ENCODE peak calls at places on chromosomes 11 and 22, in eight cellular contexts. One of them, this sample, is unnamed.
A peak's percentile ranks its signal among the peaks of the same experiment; 100 is the strongest.

GRCh38 chr11:60175860-60176275 is 7.0 kb downstream of the MS4A6A start:
- DNase-seq in spleen: no peak
- DNase-seq in HCT116: no peak
- DNase-seq in thoracic aorta: no peak
- DNase-seq in transverse colon: no peak
- DNase-seq in MM.1S: no peak
- DNase-seq in heart left ventricle: no peak
- DNase-seq in pancreas: no peak
- DNase-seq in this sample: no peak

GRCh38 chr11:118338637-118339061 is 3.9 kb downstream of the CD3D start:
- DNase-seq in heart left ventricle: no peak
- DNase-seq in pancreas: no peak
- DNase-seq in transverse colon: peak; percentile 63
- DNase-seq in thoracic aorta: no peak
- DNase-seq in HCT116: no peak
- DNase-seq in MM.1S: no peak
- DNase-seq in spleen: peak; percentile 85
- DNase-seq in this sample: no peak

GRCh38 chr11:119910056-119910455 is 181.1 kb upstream of the NECTIN1 start:
- DNase-seq in HCT116: no peak
- DNase-seq in pancreas: no peak
- DNase-seq in heart left ventricle: no peak
- DNase-seq in transverse colon: peak; percentile 74
- DNase-seq in MM.1S: no peak
- DNase-seq in spleen: no peak
- DNase-seq in thoracic aorta: no peak
- DNase-seq in this sample: no peak

GRCh38 chr22:35394011-35394312 is 6.0 kb upstream of the MCM5 start:
- DNase-seq in spleen: no peak
- DNase-seq in transverse colon: no peak
- DNase-seq in MM.1S: no peak
- DNase-seq in thoracic aorta: no peak
- DNase-seq in HCT116: no peak
- DNase-seq in heart left ventricle: no peak
- DNase-seq in pancreas: no peak
- DNase-seq in this sample: no peak

GRCh38 chr11:93542753-93543246 is 391 bp downstream of the SMCO4 start:
- DNase-seq in HCT116: no peak
- DNase-seq in spleen: peak; percentile 89
- DNase-seq in transverse colon: peak; percentile 55
- DNase-seq in heart left ventricle: peak; percentile 35
- DNase-seq in thoracic aorta: no peak
- DNase-seq in MM.1S: peak; percentile 42
- DNase-seq in pancreas: peak; percentile 84
- DNase-seq in this sample: no peak

GRCh38 chr11:12066056-12066798 is 44.2 kb upstream of the MICAL2 start:
- DNase-seq in MM.1S: no peak
- DNase-seq in transverse colon: peak; percentile 38
- DNase-seq in heart left ventricle: no peak
- DNase-seq in HCT116: peak; percentile 93
- DNase-seq in pancreas: no peak
- DNase-seq in spleen: no peak
- DNase-seq in thoracic aorta: peak; percentile 49
- DNase-seq in this sample: peak; percentile 91

GRCh38 chr11:12692238-12693074 is 18.2 kb downstream of the TEAD1 start:
- DNase-seq in HCT116: peak; percentile 60
- DNase-seq in pancreas: peak; percentile 94
- DNase-seq in heart left ventricle: peak; percentile 92
- DNase-seq in MM.1S: no peak
- DNase-seq in transverse colon: peak; percentile 92
- DNase-seq in spleen: no peak
- DNase-seq in thoracic aorta: peak; percentile 38
- DNase-seq in this sample: peak; percentile 46

GRCh38 chr11:19558189-19558986 is 154.2 kb upstream of the NAV2 start:
- DNase-seq in MM.1S: no peak
- DNase-seq in transverse colon: no peak
- DNase-seq in spleen: no peak
- DNase-seq in thoracic aorta: no peak
- DNase-seq in pancreas: no peak
- DNase-seq in heart left ventricle: no peak
- DNase-seq in HCT116: no peak
- DNase-seq in this sample: no peak

GRCh38 chr22:40567106-40567505 is 69.4 kb downstream of the MRTFA start:
- DNase-seq in spleen: no peak
- DNase-seq in thoracic aorta: no peak
- DNase-seq in heart left ventricle: no peak
- DNase-seq in HCT116: no peak
- DNase-seq in MM.1S: no peak
- DNase-seq in pancreas: no peak
- DNase-seq in transverse colon: no peak
- DNase-seq in this sample: no peak

GRCh38 chr11:118953265-118953664 is 2.8 kb upstream of the UPK2 start:
- DNase-seq in HCT116: no peak
- DNase-seq in heart left ventricle: no peak
- DNase-seq in transverse colon: no peak
- DNase-seq in pancreas: no peak
- DNase-seq in MM.1S: no peak
- DNase-seq in spleen: peak; percentile 25
- DNase-seq in thoracic aorta: no peak
- DNase-seq in this sample: no peak

GRCh38 chr11:19767691-19768151 is 55.1 kb downstream of the NAV2 start:
- DNase-seq in MM.1S: no peak
- DNase-seq in thoracic aorta: no peak
- DNase-seq in pancreas: no peak
- DNase-seq in HCT116: no peak
- DNase-seq in heart left ventricle: no peak
- DNase-seq in transverse colon: no peak
- DNase-seq in spleen: no peak
- DNase-seq in this sample: no peak

GRCh38 chr11:66317322-66317765 is 500 bp upstream of the CD248 start:
- DNase-seq in pancreas: no peak
- DNase-seq in HCT116: no peak
- DNase-seq in transverse colon: no peak
- DNase-seq in heart left ventricle: no peak
- DNase-seq in thoracic aorta: no peak
- DNase-seq in spleen: peak; percentile 87
- DNase-seq in MM.1S: no peak
- DNase-seq in this sample: no peak

DNA sequence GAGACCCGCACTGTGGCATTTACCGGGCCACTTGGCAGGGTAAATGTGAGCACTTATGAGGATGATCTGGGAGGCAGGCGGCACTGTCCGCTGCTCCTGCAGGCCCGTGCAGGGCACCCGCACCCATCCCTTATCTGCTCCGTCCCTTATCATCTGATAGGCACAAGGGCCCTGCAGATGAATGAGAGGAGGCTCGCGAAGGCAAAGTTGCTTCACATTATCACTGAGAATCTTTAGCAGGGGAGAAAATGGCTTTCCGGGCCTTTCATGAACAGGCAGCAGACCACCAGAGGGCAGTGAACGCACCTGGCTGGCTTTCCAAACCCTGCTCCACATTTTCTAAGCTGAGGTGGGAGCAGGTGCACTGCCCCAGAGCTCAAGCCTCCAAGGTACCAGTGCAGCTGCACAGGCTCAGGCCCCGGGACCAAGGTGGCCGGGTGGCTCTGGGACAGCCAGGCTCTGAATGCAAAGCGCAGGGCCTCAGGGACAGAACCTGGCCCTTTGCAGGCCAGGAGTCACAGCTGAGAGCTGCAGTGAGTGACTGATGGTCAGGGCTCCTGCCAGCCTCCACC is 165.6 kb downstream of the SHANK2 start:
- DNase-seq in HCT116: no peak
- DNase-seq in MM.1S: no peak
- DNase-seq in transverse colon: no peak
- DNase-seq in spleen: no peak
- DNase-seq in heart left ventricle: no peak
- DNase-seq in thoracic aorta: no peak
- DNase-seq in pancreas: no peak
- DNase-seq in this sample: no peak
- TF ChIP-seq CTCF in HCT116: peak; percentile 52
- TF ChIP-seq CTCF in MM.1S: peak; percentile 39
- TF ChIP-seq CTCF in transverse colon: peak; percentile 8
- TF ChIP-seq CTCF in spleen: peak; percentile 19
- TF ChIP-seq CTCF in heart left ventricle: peak; percentile 47
- TF ChIP-seq CTCF in thoracic aorta: no peak
- TF ChIP-seq CTCF in pancreas: peak; percentile 9
- TF ChIP-seq CTCF in this sample: peak; percentile 56

GRCh38 chr11:122153746-122154145 is 37.7 kb upstream of the BLID start:
- DNase-seq in pancreas: no peak
- DNase-seq in spleen: no peak
- DNase-seq in thoracic aorta: no peak
- DNase-seq in MM.1S: peak; percentile 66
- DNase-seq in HCT116: no peak
- DNase-seq in transverse colon: no peak
- DNase-seq in heart left ventricle: no peak
- DNase-seq in this sample: no peak
- H3K4me3 ChIP-seq in pancreas: no peak overlapping the region
- H3K4me3 ChIP-seq in spleen: no peak overlapping the region
- H3K4me3 ChIP-seq in thoracic aorta: peak overlapping the region; percentile 73
- H3K4me3 ChIP-seq in MM.1S: no peak overlapping the region
- H3K4me3 ChIP-seq in HCT116: no peak overlapping the region
- H3K4me3 ChIP-seq in transverse colon: no peak overlapping the region
- H3K4me3 ChIP-seq in heart left ventricle: no peak overlapping the region
- H3K4me3 ChIP-seq in this sample: no peak overlapping the region

DNA sequence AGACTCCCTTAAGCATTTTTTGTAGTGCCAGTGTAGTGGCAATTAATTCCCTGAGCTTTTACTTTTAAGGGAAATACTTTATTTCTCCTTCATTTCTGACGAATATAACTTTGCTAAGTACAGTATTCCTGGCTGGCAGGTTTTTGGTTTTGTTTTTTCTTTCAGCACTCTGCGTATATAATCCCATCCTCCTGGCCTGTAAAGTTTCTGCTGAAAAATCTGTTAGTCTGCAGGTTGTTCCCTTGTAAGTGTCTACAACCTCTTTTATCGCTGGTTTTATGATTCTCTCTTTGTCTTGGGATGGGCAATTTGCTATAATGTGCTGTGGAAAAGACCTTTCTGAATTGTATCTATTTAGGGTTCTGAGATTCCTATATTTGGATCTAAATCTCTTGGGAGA is 56.0 kb downstream of the KCNQ1OT1 start:
- DNase-seq in HCT116: no peak
- DNase-seq in thoracic aorta: no peak
- DNase-seq in pancreas: no peak
- DNase-seq in spleen: no peak
- DNase-seq in transverse colon: no peak
- DNase-seq in MM.1S: no peak
- DNase-seq in heart left ventricle: no peak
- DNase-seq in this sample: no peak
- H3K27me3 ChIP-seq in HCT116: no peaks in the 10 kb centered on the region
- H3K27me3 ChIP-seq in thoracic aorta: no peaks in the 10 kb centered on the region
- H3K27me3 ChIP-seq in pancreas: no peaks in the 10 kb centered on the region
- H3K27me3 ChIP-seq in spleen: no peaks in the 10 kb centered on the region
- H3K27me3 ChIP-seq in transverse colon: no peaks in the 10 kb centered on the region
- H3K27me3 ChIP-seq in MM.1S: no peaks in the 10 kb centered on the region
- H3K27me3 ChIP-seq in heart left ventricle: no peaks in the 10 kb centered on the region
- H3K27me3 ChIP-seq in this sample: no peaks in the 10 kb centered on the region

GRCh38 chr22:19897726-19898515 is 43.2 kb upstream of the GNB1L start:
- DNase-seq in transverse colon: no peak
- DNase-seq in heart left ventricle: no peak
- DNase-seq in thoracic aorta: no peak
- DNase-seq in MM.1S: no peak
- DNase-seq in pancreas: no peak
- DNase-seq in HCT116: no peak
- DNase-seq in spleen: peak; percentile 74
- DNase-seq in this sample: no peak

GRCh38 chr22:19895160-19895849 is 40.6 kb upstream of the GNB1L start:
- DNase-seq in MM.1S: no peak
- DNase-seq in spleen: peak; percentile 64
- DNase-seq in heart left ventricle: no peak
- DNase-seq in transverse colon: no peak
- DNase-seq in HCT116: no peak
- DNase-seq in pancreas: peak; percentile 44
- DNase-seq in thoracic aorta: no peak
- DNase-seq in this sample: no peak

GRCh38 chr22:19893363-19893762 is 38.7 kb upstream of the GNB1L start:
- DNase-seq in spleen: no peak
- DNase-seq in MM.1S: no peak
- DNase-seq in transverse colon: no peak
- DNase-seq in thoracic aorta: no peak
- DNase-seq in pancreas: peak; percentile 54
- DNase-seq in HCT116: no peak
- DNase-seq in heart left ventricle: no peak
- DNase-seq in this sample: no peak

GRCh38 chr22:19898831-19899567 is 42.6 kb upstream of the COMT start:
- DNase-seq in spleen: no peak
- DNase-seq in MM.1S: no peak
- DNase-seq in HCT116: no peak
- DNase-seq in heart left ventricle: no peak
- DNase-seq in pancreas: no peak
- DNase-seq in thoracic aorta: no peak
- DNase-seq in transverse colon: no peak
- DNase-seq in this sample: no peak

DNA sequence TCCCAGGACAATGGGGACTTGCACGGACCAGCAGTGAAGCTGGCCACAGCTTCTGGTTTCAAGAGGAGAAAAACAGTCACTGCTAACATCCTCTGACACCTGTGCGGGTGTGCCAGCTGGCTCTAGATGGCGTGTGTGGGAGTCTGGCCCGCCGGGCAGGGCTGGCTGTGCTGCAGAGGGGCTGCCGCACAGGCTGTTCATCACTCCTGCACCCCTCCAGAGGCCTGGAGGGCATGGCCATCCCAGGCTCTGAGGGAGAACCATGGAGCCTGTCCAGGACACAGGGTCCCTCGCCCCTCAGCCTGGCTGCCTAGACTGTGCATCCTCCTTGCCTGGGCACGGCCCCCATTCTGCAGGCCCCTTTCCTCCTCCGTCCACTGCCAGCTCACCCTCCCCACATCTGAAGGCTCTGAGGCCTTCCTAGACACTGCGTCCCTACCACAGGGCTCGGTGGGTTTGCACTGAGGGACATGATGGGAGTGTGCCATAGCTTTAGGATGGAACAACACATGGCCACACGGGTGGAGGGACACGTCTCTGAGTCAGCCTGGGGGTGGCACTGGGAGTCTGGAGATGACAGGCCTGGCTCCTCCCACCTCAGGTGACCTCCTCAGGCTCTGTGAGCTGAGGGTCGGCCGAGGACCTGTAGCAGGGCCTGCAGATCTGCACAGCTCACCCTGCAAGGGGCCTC is 42.1 kb upstream of the GNB1L start:
- DNase-seq in heart left ventricle: no peak
- DNase-seq in pancreas: no peak
- DNase-seq in thoracic aorta: no peak
- DNase-seq in MM.1S: no peak
- DNase-seq in HCT116: no peak
- DNase-seq in spleen: peak; percentile 67
- DNase-seq in transverse colon: no peak
- DNase-seq in this sample: no peak
- TF ChIP-seq CTCF in heart left ventricle: no peak
- TF ChIP-seq CTCF in pancreas: no peak
- TF ChIP-seq CTCF in thoracic aorta: no peak
- TF ChIP-seq CTCF in MM.1S: no peak
- TF ChIP-seq CTCF in HCT116: no peak
- TF ChIP-seq CTCF in spleen: no peak
- TF ChIP-seq CTCF in transverse colon: no peak
- TF ChIP-seq CTCF in this sample: no peak

GRCh38 chr11:24609778-24610177 is 112.9 kb downstream of the LUZP2 start:
- DNase-seq in thoracic aorta: no peak
- DNase-seq in MM.1S: no peak
- DNase-seq in spleen: no peak
- DNase-seq in heart left ventricle: no peak
- DNase-seq in pancreas: no peak
- DNase-seq in transverse colon: no peak
- DNase-seq in HCT116: no peak
- DNase-seq in this sample: no peak
- H3K4me3 ChIP-seq in thoracic aorta: no peak overlapping the region
- H3K4me3 ChIP-seq in MM.1S: no peak overlapping the region
- H3K4me3 ChIP-seq in spleen: no peak overlapping the region
- H3K4me3 ChIP-seq in heart left ventricle: no peak overlapping the region
- H3K4me3 ChIP-seq in pancreas: no peak overlapping the region
- H3K4me3 ChIP-seq in transverse colon: no peak overlapping the region
- H3K4me3 ChIP-seq in HCT116: no peak overlapping the region
- H3K4me3 ChIP-seq in this sample: no peak overlapping the region

This sample was measured in BJ.